ENCODE peak calls at places on chromosomes 7 and 10, in six cellular contexts. R is breast epithelium, Q is astrocyte, L is ovary, D is heart left ventricle, J is brain microvascular endothelial cell. S is an unnamed sample. For H3K27me3, the result is how much of the 10 kb centered on the place peaks cover.

GRCh38 chr7:106289848-106290247 is 5.1 kb upstream of the NAMPT start:
- DNase-seq in R (no peak), Q (peak), L (no peak), D (no peak), J (no peak), S (no peak)

GRCh38 chr7:42617071-42617705 is 294.7 kb downstream of the C7orf25 start:
- DNase-seq in R (no peak), Q (no peak), L (no peak), D (no peak), J (no peak), S (no peak)

GRCh38 chr10:79263951-79264350 is 83.3 kb upstream of the PPIF start:
- DNase-seq in R (no peak), Q (no peak), L (no peak), D (no peak), J (no peak), S (no peak)

GRCh38 chr7:137953692-137954470 is 48.0 kb downstream of the CREB3L2 start:
- DNase-seq in R (no peak), Q (peak), L (no peak), D (no peak), J (peak), S (no peak)

GRCh38 chr7:120089968-120090367 is 183.0 kb upstream of the KCND2 start:
- DNase-seq in R (no peak), Q (no peak), L (no peak), D (no peak), J (no peak), S (no peak)

GRCh38 chr10:131024259-131025131 is 287.0 kb downstream of the TCERG1L start:
- DNase-seq in R (no peak), Q (no peak), L (no peak), D (no peak), J (no peak), S (no peak)

GRCh38 chr7:18855796-18856195 is 261.6 kb downstream of the TWIST1 start:
- DNase-seq in R (no peak), Q (peak), L (no peak), D (no peak), J (peak), S (no peak)

GRCh38 chr10:30036811-30037210 is 22.6 kb downstream of the JCAD start:
- DNase-seq in R (no peak), Q (peak), L (no peak), D (no peak), J (no peak), S (no peak)

GRCh38 chr7:55593515-55594318 is 21.4 kb upstream of the VOPP1 start:
- DNase-seq in R (no peak), Q (no peak), L (peak), D (peak), J (peak), S (peak)

GRCh38 chr7:15554081-15554480 is 7.7 kb downstream of the AGMO start:
- DNase-seq in R (no peak), Q (peak), L (no peak), D (no peak), J (peak), S (no peak)

GRCh38 chr7:133484135-133484534 is 231.3 kb downstream of the EXOC4 start:
- DNase-seq in R (no peak), Q (peak), L (no peak), D (no peak), J (no peak), S (peak)

GRCh38 chr10:85791846-85792532 is 574.6 kb downstream of the GRID1 start:
- DNase-seq in R (no peak), Q (no peak), L (no peak), D (no peak), J (peak), S (no peak)

GRCh38 chr7:8434290-8435002 is 1.0 kb downstream of the NXPH1 start:
- DNase-seq in R (no peak), Q (no peak), L (no peak), D (no peak), J (no peak), S (no peak)

DNA sequence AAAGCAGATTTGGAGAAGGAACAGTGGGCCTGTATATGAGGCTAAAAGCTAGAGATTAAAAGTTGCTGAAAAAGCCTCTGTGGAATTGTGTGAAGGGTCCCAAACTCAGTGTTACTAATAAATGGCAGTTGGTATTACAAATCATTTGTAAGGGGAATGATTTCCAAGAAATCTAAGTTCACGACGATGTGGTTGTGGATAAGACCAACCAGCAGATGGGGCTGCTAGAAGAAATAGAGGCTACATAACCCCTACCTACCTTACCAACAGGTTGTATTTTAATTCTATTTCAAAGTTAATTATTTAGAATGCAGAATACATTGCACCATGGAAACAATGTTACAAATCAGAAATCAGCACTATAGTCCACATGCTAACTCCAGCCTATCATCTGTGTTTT is 377.1 kb downstream of the HPSE2 start:
- DNase-seq in R (no peak), Q (no peak), L (no peak), D (no peak), J (no peak), S (no peak)
- TF ChIP-seq CTCF in R (no peak), Q (no peak), L (no peak), D (no peak), J (no peak), S (no peak)

GRCh38 chr10:24339387-24339786 is 130.4 kb downstream of the KIAA1217 start:
- DNase-seq in R (no peak), Q (no peak), L (no peak), D (no peak), J (no peak), S (no peak)

GRCh38 chr10:24341897-24342296 is 133.0 kb downstream of the KIAA1217 start:
- DNase-seq in R (no peak), Q (no peak), L (no peak), D (no peak), J (no peak), S (no peak)

GRCh38 chr10:24344279-24344678 is 135.3 kb downstream of the KIAA1217 start:
- DNase-seq in R (no peak), Q (peak), L (no peak), D (no peak), J (peak), S (no peak)

GRCh38 chr10:24340429-24340828 is 131.5 kb downstream of the KIAA1217 start:
- DNase-seq in R (no peak), Q (no peak), L (no peak), D (no peak), J (no peak), S (no peak)

GRCh38 chr10:24341371-24341770 is 132.4 kb downstream of the KIAA1217 start:
- DNase-seq in R (no peak), Q (no peak), L (no peak), D (no peak), J (no peak), S (no peak)
- H3K27ac ChIP-seq in R (peak), Q (no peak), L (no peak), D (no peak), J (no peak), S (no peak)

GRCh38 chr7:112596981-112597380 is 116.2 kb downstream of the LSMEM1 start:
- DNase-seq in R (no peak), Q (peak), L (no peak), D (no peak), J (no peak), S (no peak)

GRCh38 chr7:112594397-112594796 is 113.6 kb downstream of the LSMEM1 start:
- DNase-seq in R (no peak), Q (peak), L (no peak), D (no peak), J (no peak), S (no peak)

GRCh38 chr7:112592565-112592964 is 111.8 kb downstream of the LSMEM1 start:
- DNase-seq in R (no peak), Q (no peak), L (no peak), D (no peak), J (no peak), S (no peak)

DNA sequence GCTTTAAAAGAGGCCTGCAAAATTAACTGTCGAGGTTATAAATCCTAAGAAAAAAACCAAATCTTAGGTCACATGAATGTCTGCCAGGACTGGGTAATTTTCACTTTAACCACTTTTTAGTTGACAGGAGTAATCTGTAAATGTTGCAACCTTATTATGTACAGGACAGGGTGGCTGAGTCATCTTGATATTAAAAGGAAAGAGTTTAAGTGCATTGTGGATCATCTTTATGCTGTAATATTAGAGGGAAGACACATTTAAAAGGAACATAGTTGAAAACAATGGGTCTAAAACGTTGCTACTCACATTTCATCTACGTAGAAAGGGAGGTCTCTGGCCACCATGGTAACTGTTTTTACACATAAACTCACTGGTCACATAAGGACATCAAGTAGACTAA is 115.5 kb downstream of the LSMEM1 start:
- DNase-seq in R (no peak), Q (peak), L (no peak), D (no peak), J (peak), S (no peak)
- H3K27me3 ChIP-seq in R (under half), Q (under half), L (under half), D (under half), J (under half), S (under half)

GRCh38 chr7:93165447-93165846 is 17.3 kb upstream of the SAMD9L start:
- DNase-seq in R (no peak), Q (no peak), L (no peak), D (no peak), J (no peak), S (no peak)
- TF ChIP-seq CTCF in R (no peak), Q (no peak), L (no peak), D (no peak), J (no peak), S (no peak)

GRCh38 chr10:34547283-34547682 is 267.8 kb downstream of the PARD3 start:
- DNase-seq in R (no peak), Q (no peak), L (no peak), D (no peak), J (no peak), S (no peak)

GRCh38 chr10:34549001-34549400 is 266.1 kb downstream of the PARD3 start:
- DNase-seq in R (no peak), Q (no peak), L (no peak), D (no peak), J (no peak), S (no peak)

GRCh38 chr10:34549953-34550352 is 265.1 kb downstream of the PARD3 start:
- DNase-seq in R (no peak), Q (no peak), L (no peak), D (no peak), J (no peak), S (no peak)

GRCh38 chr10:34548466-34548865 is 266.6 kb downstream of the PARD3 start:
- DNase-seq in R (no peak), Q (no peak), L (no peak), D (no peak), J (no peak), S (no peak)

GRCh38 chr10:34547695-34548094 is 267.4 kb downstream of the PARD3 start:
- DNase-seq in R (no peak), Q (no peak), L (no peak), D (no peak), J (no peak), S (no peak)
- H3K27ac ChIP-seq in R (no peak), Q (no peak), L (no peak), D (no peak), J (no peak), S (no peak)

GRCh38 chr7:103984050-103984449 is 5.4 kb downstream of the RELN start:
- DNase-seq in R (no peak), Q (no peak), L (no peak), D (no peak), J (no peak), S (no peak)
- H3K27me3 ChIP-seq in R (under half), Q (under half), L (under half), D (under half), J (under half), S (under half)

GRCh38 chr10:132396495-132397035 is 435 bp upstream of the PWWP2B start:
- DNase-seq in R (no peak), Q (no peak), L (peak), D (peak), J (no peak), S (peak)
- TF ChIP-seq CTCF in R (peak), Q (no peak), L (peak), D (no peak), J (peak), S (no peak)

S was measured in CD4-positive, alpha-beta T cell.